ENCODE peak calls at places on chromosomes 2 and 18, in five cellular contexts. O is mesenchymal stem cell, F is H9, S is neuronal stem cell, K is H1. H is an unnamed sample.

GRCh38 chr2:143607446-143608110 is 478.4 kb downstream of the ARHGAP15 start:
- DNase-seq in S (no peak), O (peak), K (no peak), F (peak), H (peak)

GRCh38 chr2:181678744-181679543 is 1.4 kb downstream of the NEUROD1 start:
- DNase-seq in F (no peak), O (no peak), K (no peak), S (no peak), H (no peak)

GRCh38 chr2:143528021-143528420 is 398.8 kb downstream of the ARHGAP15 start:
- DNase-seq in O (no peak), K (no peak), S (no peak), F (no peak), H (no peak)

GRCh38 chr2:25673170-25674002 is at the start of gene DTNB:
- DNase-seq in K (peak), F (peak), O (peak), S (peak), H (peak)

GRCh38 chr2:8840475-8841091 is 3.2 kb upstream of the KIDINS220 start:
- DNase-seq in K (no peak), O (no peak), F (no peak), S (no peak), H (no peak)

GRCh38 chr2:239245872-239246701 is 154.7 kb downstream of the HDAC4 start:
- DNase-seq in K (no peak), O (no peak), S (no peak), F (no peak), H (no peak)

GRCh38 chr2:231674587-231675334 is 33.6 kb upstream of the PTMA start:
- DNase-seq in O (peak), F (peak), S (peak), K (peak), H (peak)

GRCh38 chr2:30385327-30385726 is 61.7 kb upstream of the LCLAT1 start:
- DNase-seq in O (peak), K (peak), S (peak), F (peak), H (peak)

GRCh38 chr18:3323900-3324299 is 62.0 kb downstream of the MYL12B start:
- DNase-seq in F (no peak), S (no peak), K (no peak), O (no peak), H (no peak)

GRCh38 chr2:221104391-221104811 is 467.7 kb downstream of the EPHA4 start:
- DNase-seq in S (no peak), F (peak), O (peak), K (peak), H (peak)

GRCh38 chr2:23594079-23594494 is 209.1 kb downstream of the KLHL29 start:
- DNase-seq in O (no peak), K (no peak), S (no peak), F (no peak), H (no peak)

GRCh38 chr2:45607701-45608100 is 3.4 kb downstream of the SRBD1 start:
- DNase-seq in S (peak), F (no peak), K (no peak), O (peak), H (peak)

DNA sequence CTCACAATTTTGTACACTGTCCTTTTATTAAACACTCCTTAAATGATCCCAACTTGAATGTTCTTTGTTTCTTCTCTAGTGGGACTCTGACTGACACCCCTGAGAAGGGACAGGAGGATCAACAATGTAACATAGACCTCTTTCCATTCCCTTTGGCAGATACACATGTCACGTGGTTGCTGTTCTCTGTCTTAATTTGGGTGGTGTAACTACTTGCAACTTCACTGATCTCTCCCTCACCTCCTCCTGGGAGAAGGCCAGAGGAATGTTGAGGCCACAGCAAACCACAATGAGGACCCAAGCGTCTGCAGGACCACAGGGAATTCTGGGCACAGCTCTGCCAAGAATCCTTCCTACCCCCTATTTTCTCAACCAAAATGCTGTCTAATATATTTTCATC is 205.6 kb downstream of the RTP5 start:
- DNase-seq in F (no peak), S (no peak), O (peak), K (no peak), H (no peak)
- H2BK120ac ChIP-seq in F (no peak), S (no peak), O (no peak), K (no peak), H (no peak)

DNA sequence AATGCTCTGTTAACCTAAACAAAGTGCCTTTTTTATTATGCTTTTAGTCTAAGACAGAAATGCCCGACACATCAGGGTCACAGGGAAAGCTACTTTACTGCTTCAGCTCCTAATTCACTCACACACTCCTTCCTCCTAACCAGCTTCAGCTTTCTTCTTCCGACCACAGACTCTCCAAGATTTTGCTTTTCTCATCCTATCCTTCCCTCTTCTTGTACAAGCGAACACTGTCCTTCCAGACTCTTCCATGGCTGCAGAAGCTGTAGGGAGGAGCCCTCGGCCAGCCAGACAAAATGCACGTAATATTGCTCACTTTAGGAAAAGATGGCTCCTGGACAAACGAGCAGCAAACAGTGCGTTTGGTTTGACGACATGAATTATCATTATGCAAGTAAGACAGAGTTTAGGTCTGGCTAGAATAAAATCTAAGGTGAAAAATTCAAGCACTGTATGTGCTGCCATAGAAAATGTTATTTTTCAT is 47.5 kb upstream of the HNRNPA3 start:
- DNase-seq in S (no peak), K (no peak), O (peak), F (no peak), H (peak)
- H2BK15ac ChIP-seq in S (no peak), K (no peak), O (no peak), F (no peak), H (peak)

DNA sequence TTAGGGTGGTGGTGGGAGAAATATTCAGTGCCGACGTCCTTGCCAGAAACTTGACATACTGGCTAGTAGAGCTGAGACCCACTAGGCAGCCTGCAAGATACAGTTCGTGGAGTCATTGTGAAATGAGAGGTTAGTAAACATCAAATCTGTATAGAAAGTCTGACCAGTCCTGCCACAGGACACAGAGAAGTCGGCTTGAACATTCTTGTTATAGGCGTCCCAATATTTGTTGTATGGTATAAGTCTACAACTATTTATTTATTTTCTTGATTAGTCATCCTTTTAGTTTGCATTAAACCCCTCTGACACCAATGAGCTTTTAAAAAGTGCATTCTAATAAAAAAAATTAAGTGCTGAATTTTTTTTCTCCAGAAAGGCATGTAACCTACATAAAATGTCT is 265.4 kb downstream of the STK39 start:
- DNase-seq in O (no peak), F (no peak), S (no peak), K (no peak), H (no peak)
- H2BK120ac ChIP-seq in O (no peak), F (no peak), S (no peak), K (no peak), H (no peak)

GRCh38 chr18:9741821-9742541 is 33.9 kb downstream of the RAB31 start:
- DNase-seq in S (no peak), K (no peak), O (peak), F (peak), H (peak)

GRCh38 chr18:9742588-9743131 is 34.6 kb downstream of the RAB31 start:
- DNase-seq in K (no peak), F (no peak), O (peak), S (no peak), H (peak)

GRCh38 chr18:9740076-9740475 is 32.0 kb downstream of the RAB31 start:
- DNase-seq in S (no peak), F (no peak), K (no peak), O (no peak), H (no peak)

GRCh38 chr18:9741461-9741820 is 33.3 kb downstream of the RAB31 start:
- DNase-seq in F (no peak), O (no peak), S (no peak), K (no peak), H (no peak)

GRCh38 chr18:9743200-9744016 is 35.3 kb downstream of the RAB31 start:
- DNase-seq in O (peak), K (peak), S (no peak), F (peak), H (peak)
- H2BK15ac ChIP-seq in O (peak), K (peak), S (no peak), F (no peak), H (no peak)

DNA sequence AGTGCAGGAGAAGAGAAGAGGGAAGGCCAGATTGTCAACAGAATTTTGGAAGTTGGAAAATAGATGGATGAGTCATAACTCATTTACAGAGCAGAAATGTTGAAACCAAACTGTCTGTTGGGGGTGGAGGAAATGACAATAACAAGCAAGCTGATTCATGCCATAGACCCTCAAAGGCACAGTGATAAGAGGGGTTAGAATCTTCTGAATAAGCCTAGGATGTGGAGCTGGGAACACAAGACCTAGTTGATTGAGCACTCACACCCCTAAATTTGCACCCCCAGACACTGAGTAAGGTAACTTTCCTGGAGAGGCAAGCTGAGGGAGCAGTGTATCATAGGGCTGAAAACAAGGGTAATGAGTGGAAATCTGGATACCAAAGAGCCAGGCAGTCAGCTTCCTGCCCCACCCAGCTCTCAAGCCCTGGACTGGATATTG is 141.4 kb downstream of the SCG2 start:
- DNase-seq in O (peak), K (no peak), S (no peak), F (no peak), H (peak)
- H2BK120ac ChIP-seq in O (no peak), K (no peak), S (no peak), F (no peak), H (no peak)

GRCh38 chr18:48541026-48541746 is 2.4 kb downstream of the CTIF start:
- DNase-seq in S (peak), F (peak), O (peak), K (peak), H (peak)
- H2BK15ac ChIP-seq in S (no peak), F (no peak), O (peak), K (no peak), H (no peak)